ENCODE peak calls at places on chromosomes 16 and 17, in five cellular contexts. O is adrenal gland, M is IMR-90, Q is choroid plexus epithelial cell, U is lower leg skin. R is an unnamed sample.

GRCh38 chr17:45143767-45144198 is 4.5 kb upstream of the HEXIM1 start:
- DNase-seq in M (peak), Q (peak), O (peak), U (peak), R (peak)

GRCh38 chr17:37642706-37643105 is 540 bp downstream of the DDX52 start:
- DNase-seq in M (peak), U (no peak), O (no peak), Q (peak), R (no peak)

GRCh38 chr16:50326835-50327465 is 41.8 kb downstream of the BRD7 start:
- DNase-seq in U (no peak), O (no peak), Q (peak), M (peak), R (no peak)

GRCh38 chr16:9546438-9546786 is 455.0 kb downstream of the HAPSTR1 start:
- DNase-seq in O (no peak), U (no peak), M (no peak), Q (no peak), R (no peak)

GRCh38 chr17:39598047-39598481 is 9.7 kb downstream of the NEUROD2 start:
- DNase-seq in U (no peak), O (no peak), Q (no peak), M (no peak), R (no peak)

GRCh38 chr16:66678314-66678713 is 18.2 kb downstream of the CMTM4 start:
- DNase-seq in Q (no peak), O (no peak), U (no peak), M (no peak), R (no peak)

GRCh38 chr17:82926081-82926480 is 86.3 kb upstream of the ZNF750 start:
- DNase-seq in O (no peak), Q (no peak), U (no peak), M (no peak), R (no peak)

GRCh38 chr16:72878301-72879269 is 169.3 kb downstream of the ZFHX3 start:
- DNase-seq in U (no peak), Q (peak), O (peak), M (peak), R (peak)

GRCh38 chr17:61390479-61390791 is 9.2 kb upstream of the TBX2 start:
- DNase-seq in Q (no peak), O (no peak), M (no peak), U (no peak), R (no peak)

GRCh38 chr17:31190351-31190750 is 95.6 kb downstream of the NF1 start:
- DNase-seq in Q (peak), M (peak), U (no peak), O (no peak), R (no peak)

GRCh38 chr17:50396261-50397110 is 837 bp downstream of the LRRC59 start:
- DNase-seq in O (peak), Q (peak), M (peak), U (peak), R (peak)

GRCh38 chr16:57054771-57055170 is 37.6 kb upstream of the CPNE2 start:
- DNase-seq in U (no peak), M (no peak), O (no peak), Q (no peak), R (no peak)

GRCh38 chr16:84058211-84058610 is 15.6 kb upstream of the SLC38A8 start:
- DNase-seq in O (no peak), U (peak), Q (no peak), M (no peak), R (no peak)

GRCh38 chr16:71929048-71929447 is 33.7 kb downstream of the IST1 start:
- DNase-seq in U (no peak), Q (peak), O (no peak), M (peak), R (no peak)

GRCh38 chr16:69711115-69711740 is 15.1 kb downstream of the NQO1 start:
- DNase-seq in M (peak), U (peak), Q (peak), O (no peak), R (peak)

GRCh38 chr16:5906351-5906750 is 808.8 kb upstream of the EEF2KMT start:
- DNase-seq in Q (no peak), M (no peak), U (no peak), O (no peak), R (no peak)

GRCh38 chr16:2497641-2498040 is 16.1 kb upstream of the ATP6V0C start:
- DNase-seq in Q (no peak), U (no peak), O (no peak), M (no peak), R (no peak)

GRCh38 chr16:77288222-77288621 is 89.0 kb downstream of the SYCE1L start:
- DNase-seq in U (no peak), O (no peak), M (peak), Q (peak), R (no peak)

GRCh38 chr16:12065866-12066545 is 89.5 kb downstream of the SNX29 start:
- DNase-seq in U (no peak), M (no peak), Q (no peak), O (no peak), R (no peak)

GRCh38 chr16:88870608-88871348 is 4.3 kb upstream of the PABPN1L start:
- DNase-seq in M (no peak), Q (no peak), O (no peak), U (no peak), R (no peak)

GRCh38 chr17:65933290-65933689 is 258.6 kb downstream of the CEP112 start:
- DNase-seq in Q (no peak), U (no peak), M (no peak), O (no peak), R (no peak)

GRCh38 chr16:21239646-21240045 is 6.1 kb downstream of the ANKS4B start:
- DNase-seq in O (no peak), U (no peak), M (no peak), Q (no peak), R (no peak)

GRCh38 chr16:48126801-48127644 is 28.8 kb downstream of the ABCC12 start:
- DNase-seq in O (no peak), Q (peak), M (peak), U (no peak), R (peak)

GRCh38 chr16:85645021-85645589 is 32.0 kb downstream of the GSE1 start:
- DNase-seq in O (no peak), U (no peak), Q (no peak), M (no peak), R (no peak)

GRCh38 chr17:41939044-41939695 is 8.8 kb downstream of the ODAD4 start:
- DNase-seq in Q (no peak), M (no peak), O (no peak), U (no peak), R (no peak)

GRCh38 chr16:24117680-24118079 is 138.5 kb upstream of the CACNG3 start:
- DNase-seq in U (no peak), Q (no peak), M (no peak), O (no peak), R (no peak)

GRCh38 chr16:11190585-11191565 is 65.1 kb downstream of the SOCS1 start:
- DNase-seq in O (no peak), M (peak), U (no peak), Q (peak), R (no peak)

GRCh38 chr17:50817142-50817751 is 18.1 kb upstream of the WFIKKN2 start:
- DNase-seq in M (no peak), O (peak), U (no peak), Q (peak), R (peak)

GRCh38 chr16:29959293-29959692 is 2.6 kb upstream of the TMEM219 start:
- DNase-seq in U (no peak), M (no peak), O (no peak), Q (no peak), R (no peak)

GRCh38 chr17:17170346-17170976 is 35.7 kb downstream of the PLD6 start:
- DNase-seq in Q (no peak), M (peak), U (no peak), O (no peak), R (no peak)

GRCh38 chr16:70253291-70254094 is 1.8 kb upstream of the EXOSC6 start:
- DNase-seq in M (peak), O (no peak), U (peak), Q (peak), R (peak)

GRCh38 chr17:78974635-78975591 is 4.8 kb downstream of the LGALS3BP start:
- DNase-seq in U (peak), O (no peak), Q (peak), M (peak), R (peak)

GRCh38 chr17:79087428-79088143 is 13.0 kb downstream of the ENGASE start:
- DNase-seq in U (peak), O (peak), M (peak), Q (peak), R (peak)

GRCh38 chr17:17411692-17412091 is 65.1 kb upstream of the MED9 start:
- DNase-seq in O (no peak), U (no peak), M (no peak), Q (no peak), R (no peak)

GRCh38 chr16:58584831-58585505 is 44.7 kb downstream of the CNOT1 start:
- DNase-seq in O (no peak), Q (peak), U (no peak), M (no peak), R (no peak)

GRCh38 chr17:33776903-33777302 is 478.2 kb upstream of the CCL2 start:
- DNase-seq in U (no peak), M (no peak), Q (no peak), O (no peak), R (no peak)

GRCh38 chr16:72915331-72915730 is 132.6 kb downstream of the ZFHX3 start:
- DNase-seq in O (no peak), Q (no peak), U (no peak), M (no peak), R (no peak)

GRCh38 chr17:39671651-39672521 is 3.6 kb downstream of the PNMT start:
- DNase-seq in O (no peak), U (no peak), Q (peak), M (peak), R (peak)

DNA sequence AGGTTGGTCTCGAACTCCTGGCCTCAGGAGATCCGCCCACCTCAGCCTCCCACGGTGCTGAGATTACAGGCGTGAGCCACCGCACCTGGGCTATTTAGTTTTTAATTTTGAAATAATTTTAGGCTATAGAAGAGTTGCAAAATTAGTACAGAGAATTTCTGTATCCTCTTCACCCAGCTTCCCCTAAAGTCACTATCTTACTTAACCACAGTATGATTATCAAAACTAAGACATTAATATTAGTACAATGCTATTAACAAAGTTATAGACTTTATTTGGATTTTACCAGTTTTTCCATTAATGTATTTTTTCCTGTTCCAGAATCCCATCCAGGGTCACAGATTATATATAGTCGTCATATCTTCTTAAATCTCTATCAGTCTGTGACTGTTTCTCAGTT is 62.6 kb downstream of the CLEC19A start:
- DNase-seq in Q (no peak), U (no peak), O (no peak), M (no peak), R (no peak)
- H3K4me3 ChIP-seq in Q (no peak), U (no peak), O (no peak), M (no peak), R (no peak)

DNA sequence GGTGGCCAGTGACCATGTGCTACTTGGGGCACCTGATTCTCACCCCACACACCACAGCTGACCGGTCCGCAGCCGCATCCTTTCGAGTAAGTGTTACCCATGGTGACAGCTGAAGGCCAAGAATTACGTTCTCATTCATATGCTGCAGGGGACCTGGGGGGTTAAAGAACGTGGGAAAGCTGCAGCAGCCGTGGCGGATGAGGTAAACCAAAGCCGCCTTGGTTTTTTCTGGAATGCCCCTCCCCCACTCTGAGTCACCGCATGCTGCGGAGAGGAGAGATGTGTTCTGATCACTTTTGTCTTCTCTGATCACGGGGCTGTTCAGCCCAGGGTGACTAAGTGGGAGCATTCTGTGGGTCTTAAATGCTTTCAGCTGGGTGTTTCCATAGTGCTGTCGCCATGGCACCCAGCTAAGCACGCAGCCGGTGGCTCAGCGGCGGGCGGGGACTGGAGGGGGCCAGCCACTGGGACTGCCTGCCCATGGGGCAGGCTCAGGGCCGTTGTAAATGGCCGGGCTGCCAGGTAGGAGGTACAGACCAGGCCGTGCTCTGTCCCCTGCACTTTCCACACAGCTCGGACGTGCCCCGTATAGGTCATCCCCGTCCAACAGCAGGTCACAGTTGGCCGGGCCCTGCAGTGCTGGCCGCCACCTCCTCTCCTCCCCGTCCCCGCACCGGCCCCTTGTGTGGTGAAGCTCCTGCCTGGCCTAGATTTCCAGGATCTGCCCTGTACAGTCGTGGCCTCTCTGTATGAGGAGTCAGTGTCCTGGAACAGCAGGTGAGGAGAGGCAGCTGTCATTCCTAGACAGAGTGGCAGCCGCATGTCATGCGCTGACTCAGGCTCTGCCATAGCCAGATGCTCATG is 60.0 kb downstream of the BAIAP2 start:
- DNase-seq in O (peak), U (peak), Q (peak), M (peak), R (peak)
- H3K4me3 ChIP-seq in O (no peak), U (no peak), Q (peak), M (no peak), R (no peak)

GRCh38 chr17:76722279-76722678 is 4.1 kb downstream of the JMJD6 start:
- DNase-seq in U (no peak), O (no peak), Q (no peak), M (no peak), R (no peak)
- H3K4me3 ChIP-seq in U (no peak), O (no peak), Q (no peak), M (no peak), R (no peak)

DNA sequence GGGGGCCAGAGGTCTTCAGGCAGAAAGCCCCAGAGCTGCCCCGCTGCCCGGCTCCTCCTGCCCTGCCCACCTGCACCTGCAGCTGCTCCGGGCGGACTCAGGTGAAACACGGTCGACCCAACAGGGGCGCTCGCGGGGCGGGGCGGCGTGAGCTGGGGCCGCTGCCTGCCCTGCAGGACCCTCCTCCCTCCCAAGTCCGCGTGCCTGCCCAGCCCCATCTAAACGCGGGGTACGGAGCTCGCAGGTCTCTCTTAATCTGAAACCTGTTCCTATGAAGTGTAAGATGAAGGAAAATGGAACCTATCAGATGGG is 28.1 kb downstream of the GNPTG start:
- DNase-seq in U (no peak), O (no peak), M (no peak), Q (no peak), R (no peak)
- H3K4me3 ChIP-seq in U (no peak), O (no peak), M (peak), Q (peak), R (no peak)

R was measured in body of pancreas.